ENCODE peak calls at places on chromosomes 5 and 9, in five cellular contexts. C is left cardiac atrium; Q is T-helper 9 cell; R is RWPE1; O is activated CD8-positive, alpha-beta T cell treated with anti-CD3 and anti-CD28 coated beads for 36 hours. Y is an unnamed sample.

GRCh38 chr9:27572566-27572917 is 739 bp downstream of the C9orf72 start:
- DNase-seq in R (peak; percentile 37), Q (peak; percentile 44), C (no peak), O (peak; percentile 76), Y (no peak)

GRCh38 chr5:42948961-42949347 is 91.2 kb downstream of the ANXA2R start:
- DNase-seq in O (peak; percentile 52), C (no peak), R (no peak), Q (no peak), Y (no peak)

GRCh38 chr9:91143642-91144041 is 218.1 kb downstream of the AUH start:
- DNase-seq in C (no peak), R (no peak), Q (no peak), O (no peak), Y (no peak)

GRCh38 chr5:73818357-73818756 is 192.4 kb downstream of the ARHGEF28 start:
- DNase-seq in Q (no peak), O (no peak), R (no peak), C (no peak), Y (no peak)

GRCh38 chr5:32538031-32538547 is 47.3 kb upstream of the SUB1 start:
- DNase-seq in Q (no peak), C (peak; percentile 27), R (no peak), O (peak; percentile 78), Y (peak; percentile 62)

GRCh38 chr5:159975462-159976019 is 33.4 kb upstream of the TTC1 start:
- DNase-seq in R (peak; percentile 29), Q (no peak), O (no peak), C (no peak), Y (no peak)

GRCh38 chr5:150438873-150439546 is 10.5 kb downstream of the RPS14 start:
- DNase-seq in R (peak; percentile 51), O (no peak), Q (no peak), C (no peak), Y (no peak)

GRCh38 chr5:84130006-84130580 is 254.6 kb downstream of the EDIL3 start:
- DNase-seq in R (no peak), Q (no peak), C (no peak), O (no peak), Y (no peak)

GRCh38 chr9:32589083-32589713 is 16.2 kb upstream of the NDUFB6 start:
- DNase-seq in Q (no peak), C (no peak), R (peak; percentile 59), O (no peak), Y (no peak)

GRCh38 chr9:113746486-113746885 is 129.6 kb upstream of the ZNF618 start:
- DNase-seq in Q (no peak), O (no peak), R (peak; percentile 25), C (no peak), Y (no peak)

GRCh38 chr9:128553695-128554094 is 1.3 kb downstream of the SPTAN1 start:
- DNase-seq in C (no peak), R (peak; percentile 55), Q (no peak), O (no peak), Y (no peak)

GRCh38 chr5:56735845-56736641 is 79.3 kb upstream of the MAP3K1 start:
- DNase-seq in O (peak; percentile 7), R (no peak), C (no peak), Q (no peak), Y (no peak)

GRCh38 chr9:137006116-137007003 is 10.0 kb upstream of the CLIC3 start:
- DNase-seq in C (no peak), R (no peak), Q (no peak), O (peak; percentile 44), Y (no peak)

GRCh38 chr9:114386886-114387677 is 700 bp downstream of the AKNA start:
- DNase-seq in C (no peak), Q (no peak), O (peak; percentile 43), R (no peak), Y (no peak)

GRCh38 chr5:34411470-34412346 is 244.4 kb upstream of the RAI14 start:
- DNase-seq in C (no peak), Q (no peak), R (no peak), O (no peak), Y (no peak)